ENCODE peak calls at places on chromosomes 11 and 22, in six cellular contexts. M is naive thymus-derived CD4-positive, alpha-beta T cell; H is adrenal gland; B is pancreas; K is sigmoid colon; G is lung. W is an unnamed sample. For H3K4me1, the result is how much of the 10 kb centered on the place peaks cover.

GRCh38 chr22:28031383-28031922 is 112.4 kb upstream of the PITPNB start:
- DNase-seq in K (no peak), M (no peak), B (no peak), H (no peak), G (no peak), W (no peak)

GRCh38 chr11:91904792-91905785 is 319.5 kb upstream of the FAT3 start:
- DNase-seq in G (no peak), M (no peak), H (no peak), K (no peak), B (no peak), W (no peak)

GRCh38 chr22:39576027-39576426 is 5.5 kb downstream of the CACNA1I start:
- DNase-seq in M (no peak), K (no peak), B (no peak), H (no peak), G (no peak), W (no peak)

GRCh38 chr11:47269002-47269828 is 718 bp upstream of the MADD start:
- DNase-seq in H (peak), K (peak), G (peak), B (peak), M (peak), W (peak)

GRCh38 chr11:63687845-63688244 is 6.5 kb downstream of the RTN3 start:
- DNase-seq in M (no peak), G (no peak), B (no peak), K (no peak), H (no peak), W (no peak)

GRCh38 chr22:23054531-23055257 is 15.6 kb upstream of the GNAZ start:
- DNase-seq in B (no peak), G (no peak), K (no peak), H (no peak), M (no peak), W (no peak)

GRCh38 chr11:105298630-105299029 is 159.1 kb upstream of the CARD18 start:
- DNase-seq in K (no peak), H (no peak), B (no peak), G (no peak), M (no peak), W (no peak)

GRCh38 chr11:68349461-68350249 is 37.3 kb downstream of the LRP5 start:
- DNase-seq in G (peak), B (no peak), K (no peak), H (no peak), M (no peak), W (no peak)

GRCh38 chr11:75275581-75275980 is 35.0 kb downstream of the TPBGL start:
- DNase-seq in K (peak), H (peak), B (no peak), G (peak), M (peak), W (peak)

GRCh38 chr22:19018256-19018655 is 82.2 kb upstream of the PRODH start:
- DNase-seq in G (no peak), H (no peak), M (no peak), K (no peak), B (no peak), W (no peak)

GRCh38 chr11:133924661-133925060 is 32.1 kb downstream of the IGSF9B start:
- DNase-seq in G (no peak), K (no peak), B (no peak), H (no peak), M (no peak), W (no peak)

GRCh38 chr11:104700609-104701008 is 197.7 kb downstream of the CASP12 start:
- DNase-seq in B (no peak), M (no peak), K (no peak), H (no peak), G (no peak), W (no peak)

GRCh38 chr11:198236-198806 is 5.4 kb downstream of the SCGB1C1 start:
- DNase-seq in G (peak), K (peak), H (peak), M (peak), B (no peak), W (no peak)

GRCh38 chr11:46207270-46207669 is 70.2 kb upstream of the CREB3L1 start:
- DNase-seq in M (no peak), H (no peak), K (no peak), B (no peak), G (no peak), W (no peak)

GRCh38 chr11:57324154-57324885 is 432 bp downstream of the TNKS1BP1 start:
- DNase-seq in G (peak), H (peak), M (peak), K (peak), B (peak), W (peak)

GRCh38 chr11:93209476-93209875 is 11.7 kb upstream of the SLC36A4 start:
- DNase-seq in H (no peak), M (no peak), B (no peak), G (no peak), K (no peak), W (no peak)
- H3K27ac ChIP-seq in H (no peak), M (no peak), B (no peak), G (no peak), K (no peak), W (no peak)

DNA sequence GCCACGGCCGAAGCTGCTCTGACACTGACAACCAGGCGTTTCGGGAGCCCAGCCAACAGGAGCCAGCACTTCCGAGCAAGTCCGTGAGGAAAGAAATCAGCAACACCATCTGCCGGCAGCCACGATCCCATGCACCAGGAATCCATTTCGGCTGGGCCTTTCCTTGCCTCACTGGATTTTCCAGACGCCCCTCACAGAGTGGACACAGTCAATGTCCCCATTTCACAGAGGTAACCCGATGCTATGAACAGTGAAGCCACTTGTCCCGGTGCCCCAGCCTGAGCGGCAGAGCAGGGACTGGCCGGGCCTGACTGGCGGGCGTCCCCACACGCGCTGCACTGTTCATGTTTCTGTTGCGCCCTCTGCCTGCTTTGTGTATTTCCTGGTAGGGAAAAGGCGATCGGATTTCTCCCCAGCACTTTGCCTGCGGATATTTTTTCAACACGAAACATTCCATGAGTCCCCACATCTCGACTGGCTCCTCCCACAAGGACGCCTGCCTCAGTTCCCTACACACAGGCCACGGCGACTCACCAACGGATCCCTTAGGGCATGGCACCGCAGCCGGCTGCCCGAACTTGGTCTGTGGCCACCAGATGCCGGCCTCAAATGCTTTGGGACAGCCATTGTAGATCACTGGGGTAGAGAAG is 55.3 kb downstream of the TRMU start:
- DNase-seq in G (peak), B (peak), M (no peak), H (peak), K (no peak), W (no peak)
- H3K4me1 ChIP-seq in G (under half), B (under half), M (under half), H (under half), K (under half), W (under half)

GRCh38 chr11:101866619-101867491 is 48.0 kb upstream of the CEP126 start:
- DNase-seq in H (no peak), B (no peak), K (no peak), G (no peak), M (no peak), W (no peak)
- H3K27ac ChIP-seq in H (no peak), B (no peak), K (peak), G (no peak), M (no peak), W (no peak)

DNA sequence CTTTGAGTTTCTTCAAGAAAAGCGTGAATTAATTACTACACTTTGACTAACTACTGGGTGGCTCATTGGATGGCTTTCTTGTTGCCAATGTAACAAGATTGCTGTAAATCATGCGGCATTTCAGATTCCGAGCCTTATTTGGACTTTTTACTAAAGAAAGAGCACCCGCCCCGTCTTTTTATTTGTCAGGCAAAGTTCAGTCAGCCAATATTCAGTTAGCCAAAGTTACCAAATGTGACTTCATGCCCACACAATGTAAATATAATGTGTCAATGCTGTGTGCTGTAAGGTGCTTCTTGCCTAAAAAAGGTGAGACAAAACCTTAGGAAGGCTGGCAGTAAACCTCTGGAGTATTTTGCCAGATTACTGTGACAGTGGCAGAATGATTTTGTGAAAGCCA is 14.8 kb downstream of the FLI1 start:
- DNase-seq in G (no peak), M (no peak), B (no peak), K (no peak), H (no peak), W (no peak)
- H3K4me1 ChIP-seq in G (under half), M (half or more), B (under half), K (under half), H (under half), W (half or more)

GRCh38 chr11:73217131-73217809 is 811 bp upstream of the P2RY2 start:
- DNase-seq in H (peak), M (no peak), G (no peak), B (peak), K (peak), W (no peak)

GRCh38 chr11:73219396-73220285 is 1.6 kb downstream of the P2RY2 start:
- DNase-seq in G (no peak), B (no peak), M (no peak), H (no peak), K (peak), W (no peak)

GRCh38 chr11:73218830-73219215 is 742 bp downstream of the P2RY2 start:
- DNase-seq in B (no peak), M (no peak), K (peak), H (no peak), G (no peak), W (no peak)

GRCh38 chr11:73217810-73218105 is 323 bp upstream of the P2RY2 start:
- DNase-seq in G (no peak), K (no peak), H (no peak), M (no peak), B (no peak), W (no peak)

GRCh38 chr11:73218106-73218829 is at the start of gene P2RY2:
- DNase-seq in B (peak), K (peak), H (peak), M (no peak), G (peak), W (no peak)
- H3K27ac ChIP-seq in B (no peak), K (no peak), H (no peak), M (no peak), G (peak), W (no peak)

GRCh38 chr11:65571940-65572339 is 398 bp upstream of the FAM89B start:
- DNase-seq in H (no peak), K (no peak), B (no peak), M (no peak), G (no peak), W (no peak)

GRCh38 chr11:65569973-65570918 is at the start of gene ZNRD2:
- DNase-seq in B (peak), G (peak), M (peak), K (peak), H (peak), W (peak)

GRCh38 chr11:65572356-65573043 is at the start of gene FAM89B:
- DNase-seq in H (peak), B (peak), K (peak), M (peak), G (peak), W (peak)

GRCh38 chr11:65569164-65569972 is 909 bp upstream of the ZNRD2 start:
- DNase-seq in G (no peak), K (no peak), B (no peak), H (no peak), M (no peak), W (no peak)

DNA sequence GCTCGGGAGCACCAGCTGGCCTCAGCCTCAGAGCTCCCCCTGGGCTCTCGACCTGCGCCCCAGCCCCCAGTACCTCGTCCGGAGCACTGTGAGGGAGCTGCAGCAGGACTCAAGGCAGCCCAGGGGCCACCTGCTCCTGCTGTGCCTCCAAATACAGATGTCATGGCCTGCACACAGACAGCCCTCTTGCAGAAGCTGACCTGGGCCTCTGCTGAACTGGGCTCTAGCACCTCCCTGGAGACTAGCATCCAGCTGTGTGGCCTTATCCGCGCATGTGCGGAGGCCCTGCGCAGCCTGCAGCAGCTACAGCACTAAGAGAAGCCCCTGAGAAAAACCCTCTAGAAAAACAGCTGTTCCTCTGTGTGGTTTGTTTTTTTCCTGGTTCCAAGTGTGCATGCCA is 918 bp upstream of the FAM89B start:
- DNase-seq in G (no peak), K (peak), H (no peak), B (peak), M (no peak), W (no peak)
- H3K4me1 ChIP-seq in G (under half), K (half or more), H (under half), B (under half), M (half or more), W (half or more)

DNA sequence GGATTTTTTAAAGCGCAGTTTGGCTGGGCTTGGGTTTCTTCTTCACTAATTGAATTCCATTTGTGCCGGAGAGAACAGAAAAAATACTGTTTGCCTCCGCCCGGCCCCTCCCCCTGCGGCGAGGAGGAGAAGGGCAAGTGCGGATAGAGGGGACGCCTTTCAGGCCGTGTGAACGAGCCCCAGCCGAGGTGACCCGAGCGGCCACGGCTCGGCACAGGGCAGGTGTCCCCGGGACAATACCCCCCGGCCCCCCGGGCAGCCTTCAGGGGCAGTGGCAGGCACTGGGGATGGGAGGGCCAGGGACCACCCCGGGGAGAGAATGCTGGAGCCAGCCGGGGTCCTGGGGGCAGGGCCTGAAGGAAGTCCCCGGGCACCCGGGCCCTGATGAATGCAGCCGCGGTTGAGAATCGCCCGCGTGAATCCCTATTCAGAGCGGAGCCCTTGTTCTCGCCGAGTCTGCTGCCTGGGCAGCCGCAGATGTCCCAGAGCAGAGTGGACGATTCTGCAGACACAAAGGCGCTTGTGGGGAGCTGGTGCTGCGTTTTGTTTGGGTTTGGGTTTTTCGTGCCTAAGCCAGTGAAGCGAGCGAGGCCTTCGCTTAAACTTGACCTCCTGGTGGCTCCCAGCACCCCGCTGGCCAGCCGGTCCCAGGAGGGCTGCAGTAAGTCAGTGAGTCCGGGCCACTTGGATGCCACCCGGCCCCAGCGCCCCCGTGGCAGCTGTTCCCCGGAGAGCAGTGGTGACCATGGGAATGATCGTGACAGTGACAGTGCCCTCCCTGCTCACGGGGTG is 96.0 kb downstream of the WNT7B start:
- DNase-seq in M (no peak), G (no peak), B (no peak), H (no peak), K (peak), W (no peak)
- H3K27ac ChIP-seq in M (no peak), G (no peak), B (no peak), H (no peak), K (no peak), W (no peak)

W was measured in effector memory CD4-positive, alpha-beta T cell.